ENCODE peak calls at places on chromosomes 3 and 15, in four cellular contexts. X is IMR-90, N is GM12878, U is K562. J is an unnamed sample.

GRCh38 chr3:13850161-13850945 is 29.5 kb downstream of the WNT7A start:
- DNase-seq in X (no peak), N (no peak), U (no peak), J (peak)

GRCh38 chr15:80234883-80235282 is 17.1 kb downstream of the CTXND1 start:
- DNase-seq in X (peak), N (no peak), U (peak), J (peak)

GRCh38 chr3:89742546-89742945 is 635.1 kb downstream of the EPHA3 start:
- DNase-seq in X (no peak), N (no peak), U (no peak), J (no peak)

GRCh38 chr3:29301332-29302011 is 20.6 kb downstream of the RBMS3 start:
- DNase-seq in X (peak), N (no peak), U (no peak), J (no peak)

GRCh38 chr3:169812124-169812843 is 386 bp upstream of the LRRIQ4 start:
- DNase-seq in X (peak), N (peak), U (no peak), J (no peak)

GRCh38 chr3:138594150-138594934 is at the start of gene CEP70:
- DNase-seq in X (peak), N (peak), U (peak), J (peak)

GRCh38 chr3:178341636-178342035 is 194.6 kb upstream of the KCNMB2 start:
- DNase-seq in X (no peak), N (no peak), U (no peak), J (no peak)

GRCh38 chr3:188196232-188196990 is 42.5 kb downstream of the LPP start:
- DNase-seq in X (peak), N (no peak), U (no peak), J (no peak)

GRCh38 chr3:52401551-52401950 is 43.4 kb downstream of the SEMA3G start:
- DNase-seq in X (no peak), N (no peak), U (no peak), J (no peak)

GRCh38 chr3:126850370-126851085 is 132.4 kb upstream of the PLXNA1 start:
- DNase-seq in X (peak), N (no peak), U (no peak), J (no peak)

GRCh38 chr3:95612611-95613010 is 1201.8 kb upstream of the EPHA6 start:
- DNase-seq in X (no peak), N (no peak), U (no peak), J (no peak)

GRCh38 chr15:75776075-75776443 is 63.4 kb upstream of the CSPG4 start:
- DNase-seq in X (peak), N (no peak), U (peak), J (no peak)

GRCh38 chr15:96448923-96449322 is 118.4 kb downstream of the NR2F2 start:
- DNase-seq in X (no peak), N (no peak), U (no peak), J (no peak)

GRCh38 chr15:61075741-61076140 is 153.4 kb downstream of the RORA start:
- DNase-seq in X (no peak), N (no peak), U (no peak), J (no peak)

GRCh38 chr3:23071758-23072157 is 131.4 kb upstream of the UBE2E2 start:
- DNase-seq in X (no peak), N (no peak), U (no peak), J (no peak)

GRCh38 chr15:48394172-48394571 is 62.9 kb downstream of the DUT start:
- DNase-seq in X (no peak), N (no peak), U (no peak), J (no peak)

GRCh38 chr3:12638105-12638504 is 25.8 kb downstream of the RAF1 start:
- DNase-seq in X (peak), N (no peak), U (no peak), J (no peak)

DNA sequence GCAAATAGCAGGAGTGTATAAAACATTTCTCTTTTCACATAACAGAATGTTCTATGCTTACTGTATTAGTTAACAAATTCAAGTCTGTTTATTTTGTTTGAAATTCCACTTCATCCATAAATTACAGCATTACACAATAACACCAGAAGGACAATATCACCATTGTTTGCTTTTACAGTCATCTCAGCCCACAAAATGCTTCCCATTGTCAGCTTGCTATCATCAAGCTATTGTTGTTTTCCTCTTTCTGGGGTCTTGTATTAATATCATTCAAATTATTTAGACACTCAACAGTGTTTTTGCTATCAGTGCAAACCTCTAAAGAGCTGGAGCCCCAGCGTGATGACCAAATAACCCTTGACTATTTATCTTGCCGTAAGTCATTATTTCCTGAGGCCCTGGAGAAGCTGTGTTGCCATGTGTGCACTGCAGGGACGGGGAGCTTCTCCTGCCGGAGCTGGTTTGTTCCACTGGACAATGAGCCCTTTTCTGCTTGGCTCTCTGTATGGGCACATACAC is 1.1 kb downstream of the SAMMSON start:
- DNase-seq in X (peak), N (no peak), U (peak), J (peak)
- TF ChIP-seq ELK1 in X (no peak), N (no peak), U (no peak), J (no peak)

GRCh38 chr3:128170866-128171516 is 17.7 kb downstream of the EEFSEC start:
- DNase-seq in X (peak), N (no peak), U (peak), J (peak)
- TF ChIP-seq ELK1 in X (no peak), N (no peak), U (no peak), J (no peak)

GRCh38 chr3:189794518-189794917 is 163.3 kb downstream of the TP63 start:
- DNase-seq in X (no peak), N (no peak), U (no peak), J (no peak)

GRCh38 chr3:189789432-189789831 is 158.2 kb downstream of the TP63 start:
- DNase-seq in X (no peak), N (no peak), U (no peak), J (no peak)

GRCh38 chr3:189790658-189791057 is 159.5 kb downstream of the TP63 start:
- DNase-seq in X (no peak), N (no peak), U (no peak), J (no peak)

GRCh38 chr3:189787622-189788021 is 156.4 kb downstream of the TP63 start:
- DNase-seq in X (peak), N (no peak), U (no peak), J (no peak)

DNA sequence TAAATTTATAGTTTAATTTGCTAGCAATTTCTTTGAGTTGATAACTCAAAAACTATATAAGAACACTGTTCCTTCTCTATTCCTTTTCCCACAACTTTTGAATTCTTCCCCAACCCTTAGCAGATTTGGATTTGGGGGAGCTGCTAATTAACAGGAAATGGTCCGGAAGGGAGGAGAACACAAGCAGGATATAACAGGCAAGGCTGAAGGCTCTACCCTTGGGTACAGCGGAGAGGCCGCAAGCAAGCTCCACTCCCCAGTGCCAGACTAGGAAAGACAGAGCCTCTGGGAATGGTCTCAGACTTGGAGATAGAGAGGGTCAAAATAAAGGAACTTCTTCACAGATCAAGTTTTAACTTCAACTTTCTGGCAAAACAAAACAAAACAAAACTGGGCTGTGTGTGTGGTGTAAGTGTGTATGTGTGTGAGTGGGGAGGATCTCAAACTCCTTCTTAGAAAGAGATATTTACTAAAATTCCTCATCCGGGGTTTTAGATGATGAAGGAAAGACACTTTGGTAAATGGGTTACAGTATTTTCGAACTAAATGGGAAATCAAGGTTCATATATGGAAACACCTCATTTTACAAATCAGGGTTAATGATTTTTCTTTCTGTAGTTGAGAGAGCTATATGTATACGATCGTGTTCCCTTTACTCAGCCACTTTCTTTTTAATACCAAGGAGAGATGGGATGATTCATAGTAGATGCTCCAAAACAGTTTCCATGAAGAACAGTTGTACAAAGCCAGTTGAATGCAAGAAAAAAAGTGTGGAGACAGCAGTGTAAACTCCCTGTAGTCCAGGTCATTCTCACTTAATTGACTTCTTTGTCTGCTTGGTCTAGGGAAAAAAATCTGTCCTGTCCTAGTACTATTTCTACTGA is 161.1 kb downstream of the TP63 start:
- DNase-seq in X (no peak), N (no peak), U (no peak), J (no peak)
- TF ChIP-seq ELK1 in X (no peak), N (no peak), U (no peak), J (no peak)

GRCh38 chr15:92719024-92719423 is 63.4 kb upstream of the FAM174B start:
- DNase-seq in X (no peak), N (no peak), U (no peak), J (no peak)

GRCh38 chr15:92711457-92711831 is 55.9 kb upstream of the FAM174B start:
- DNase-seq in X (no peak), N (no peak), U (no peak), J (no peak)

GRCh38 chr15:92714071-92714456 is 58.5 kb upstream of the FAM174B start:
- DNase-seq in X (peak), N (no peak), U (no peak), J (peak)

GRCh38 chr15:92714457-92715401 is 59.2 kb upstream of the FAM174B start:
- DNase-seq in X (peak), N (peak), U (peak), J (peak)

DNA sequence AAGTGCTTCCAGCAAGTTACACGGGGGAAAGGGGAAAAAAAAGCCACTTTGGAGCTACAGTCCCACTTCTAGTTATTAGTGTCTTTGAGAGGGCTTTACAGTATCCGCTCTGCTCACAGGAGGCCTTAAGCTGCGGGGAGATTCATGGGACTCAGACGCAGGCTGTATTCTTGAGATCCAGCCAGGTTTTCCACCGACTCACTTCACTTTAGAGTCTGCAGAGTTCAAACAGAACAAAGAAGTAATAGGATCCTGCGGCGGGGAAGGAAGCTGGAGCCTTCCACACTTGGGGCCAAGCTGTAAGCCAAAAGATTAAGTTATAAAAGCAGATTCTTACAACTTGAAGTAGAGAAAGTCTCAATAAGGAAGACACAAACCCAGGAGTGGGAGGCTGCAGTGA is 60.2 kb upstream of the FAM174B start:
- DNase-seq in X (peak), N (no peak), U (no peak), J (no peak)
- TF ChIP-seq ELK1 in X (no peak), N (no peak), U (no peak), J (no peak)

J was measured in A549.